ENCODE peak calls at places on chromosomes 5 and 9, in seven cellular contexts. R, Z, A, O, U, P and V are unnamed samples.

GRCh38 chr9:75001719-75002421 is 26.2 kb downstream of the CARNMT1 start:
- DNase-seq in Z (no peak), R (no peak), O (no peak), P (no peak), A (peak; percentile 61), U (peak; percentile 76), V (peak; percentile 14)

GRCh38 chr9:84412654-84413053 is 72.1 kb upstream of the SLC28A3 start:
- DNase-seq in P (no peak), Z (no peak), U (no peak), A (no peak), R (no peak), O (no peak), V (no peak)

GRCh38 chr5:117463836-117464235 is 889.2 kb upstream of the SEMA6A start:
- DNase-seq in R (no peak), P (no peak), Z (no peak), U (no peak), O (no peak), A (peak; percentile 34), V (no peak)

GRCh38 chr5:17398439-17398838 is 99.6 kb upstream of the TAF11L2 start:
- DNase-seq in A (peak; percentile 87), R (no peak), U (no peak), O (no peak), P (no peak), Z (no peak), V (no peak)

GRCh38 chr5:107067391-107067790 is 603.3 kb downstream of the EFNA5 start:
- DNase-seq in A (no peak), U (no peak), O (no peak), P (peak; percentile 32), Z (no peak), R (no peak), V (no peak)

GRCh38 chr9:126612329-126612812 is 1.4 kb upstream of the LMX1B start:
- DNase-seq in Z (no peak), O (no peak), R (no peak), A (no peak), U (no peak), P (no peak), V (no peak)

GRCh38 chr9:102569436-102569835 is 425.7 kb upstream of the CYLC2 start:
- DNase-seq in R (no peak), Z (no peak), O (no peak), P (no peak), U (no peak), A (no peak), V (no peak)

GRCh38 chr5:32942225-32942989 is 231.3 kb downstream of the NPR3 start:
- DNase-seq in O (no peak), P (no peak), R (no peak), U (peak; percentile 52), Z (no peak), A (no peak), V (no peak)

GRCh38 chr9:99962685-99963261 is 56.3 kb downstream of the STX17 start:
- DNase-seq in O (no peak), Z (no peak), A (no peak), P (no peak), U (no peak), R (no peak), V (no peak)

GRCh38 chr9:8962084-8962483 is 1162.5 kb upstream of the DMAC1 start:
- DNase-seq in A (no peak), P (no peak), O (no peak), U (no peak), Z (no peak), R (no peak), V (no peak)

GRCh38 chr9:126482361-126483044 is 131.2 kb upstream of the LMX1B start:
- DNase-seq in U (no peak), O (peak; percentile 75), R (no peak), P (peak; percentile 48), Z (no peak), A (peak; percentile 41), V (no peak)

GRCh38 chr9:5629312-5630037 is 568 bp downstream of the RIC1 start:
- DNase-seq in R (no peak), A (no peak), U (no peak), Z (no peak), O (no peak), P (peak; percentile 41), V (no peak)

GRCh38 chr9:117916291-117916690 is 212.1 kb downstream of the TLR4 start:
- DNase-seq in Z (no peak), P (no peak), A (no peak), O (no peak), R (no peak), U (no peak), V (no peak)

GRCh38 chr9:92716557-92716956 is 46.6 kb upstream of the IPPK start:
- DNase-seq in U (peak; percentile 13), R (peak; percentile 73), Z (peak; percentile 96), P (no peak), A (no peak), O (peak; percentile 48), V (no peak)

GRCh38 chr5:18778226-18778625 is 1144.0 kb downstream of the TAF11L14 start:
- DNase-seq in A (no peak), P (no peak), U (no peak), Z (no peak), R (no peak), O (no peak), V (no peak)

GRCh38 chr9:93865716-93866115 is 89.4 kb downstream of the BARX1 start:
- DNase-seq in A (no peak), O (no peak), U (no peak), Z (no peak), R (no peak), P (no peak), V (no peak)

GRCh38 chr5:77355751-77356150 is 136.4 kb downstream of the WDR41 start:
- DNase-seq in O (no peak), R (no peak), P (no peak), A (no peak), U (no peak), Z (no peak), V (no peak)

GRCh38 chr5:68087866-68088265 is 127.7 kb upstream of the PIK3R1 start:
- DNase-seq in P (no peak), Z (no peak), A (no peak), R (no peak), U (no peak), O (peak; percentile 77), V (no peak)

GRCh38 chr5:9302228-9302627 is 243.6 kb downstream of the SEMA5A start:
- DNase-seq in R (no peak), Z (no peak), O (no peak), A (no peak), U (no peak), P (no peak), V (no peak)

GRCh38 chr9:27835746-27836145 is 262.5 kb upstream of the C9orf72 start:
- DNase-seq in Z (no peak), P (no peak), R (no peak), A (no peak), O (no peak), U (no peak), V (no peak)

GRCh38 chr5:97383996-97384395 is 200.9 kb upstream of the RIOK2 start:
- DNase-seq in R (no peak), U (no peak), O (no peak), Z (no peak), A (no peak), P (no peak), V (no peak)

GRCh38 chr5:169164481-169164925 is 136.4 kb downstream of the SLIT3 start:
- DNase-seq in R (no peak), O (no peak), Z (no peak), A (no peak), P (no peak), U (no peak), V (no peak)

GRCh38 chr5:218457-219289 is 553 bp downstream of the SDHA start:
- DNase-seq in A (no peak), O (peak; percentile 47), U (peak; percentile 35), P (no peak), R (no peak), Z (peak; percentile 23), V (peak; percentile 50)